ENCODE peak calls at places on chromosomes 4 and X, in four cellular contexts. C is CD4-positive, alpha-beta T cell; G is spleen; O is naive thymus-derived CD4-positive, alpha-beta T cell. L is an unnamed sample.

GRCh38 chr4:148089624-148090023 is 352.6 kb downstream of the NR3C2 start:
- DNase-seq in C (no peak), G (no peak), O (no peak), L (no peak)

GRCh38 chr4:103046416-103047290 is 27.1 kb upstream of the SLC9B1 start:
- DNase-seq in C (peak), G (no peak), O (peak), L (peak)

GRCh38 chr4:147580396-147580795 is 36.8 kb upstream of the TMEM184C start:
- DNase-seq in C (no peak), G (no peak), O (no peak), L (no peak)

GRCh38 chr4:48669086-48669485 is 111.0 kb downstream of the FRYL start:
- DNase-seq in C (no peak), G (no peak), O (no peak), L (peak)

GRCh38 chrX:123647244-123647643 is 85.6 kb downstream of the THOC2 start:
- DNase-seq in C (no peak), G (no peak), O (no peak), L (no peak)

GRCh38 chr4:55973650-55974049 is 24.9 kb downstream of the CEP135 start:
- DNase-seq in C (no peak), G (no peak), O (no peak), L (no peak)

GRCh38 chr4:18917689-18918088 is 896.1 kb upstream of the LCORL start:
- DNase-seq in C (no peak), G (no peak), O (no peak), L (no peak)

GRCh38 chr4:21954406-21954805 is 5.8 kb upstream of the KCNIP4 start:
- DNase-seq in C (no peak), G (no peak), O (no peak), L (no peak)

GRCh38 chr4:683982-684571 is 4.9 kb downstream of the SLC49A3 start:
- DNase-seq in C (no peak), G (peak), O (no peak), L (peak)

GRCh38 chrX:46965125-46965758 is 53.0 kb downstream of the JADE3 start:
- DNase-seq in C (no peak), G (no peak), O (no peak), L (no peak)

GRCh38 chrX:104854188-104854587 is 288.2 kb downstream of the IL1RAPL2 start:
- DNase-seq in C (no peak), G (no peak), O (no peak), L (no peak)

GRCh38 chr4:176053785-176054184 is 11.9 kb upstream of the WDR17 start:
- DNase-seq in C (no peak), G (no peak), O (no peak), L (no peak)

GRCh38 chr4:142376204-142376603 is 469.9 kb downstream of the INPP4B start:
- DNase-seq in C (no peak), G (no peak), O (no peak), L (no peak)

GRCh38 chr4:2064276-2064991 is 5.3 kb downstream of the NAT8L start:
- DNase-seq in C (no peak), G (peak), O (no peak), L (peak)

GRCh38 chr4:89928867-89929266 is 34.2 kb downstream of the MMRN1 start:
- DNase-seq in C (no peak), G (no peak), O (no peak), L (no peak)

GRCh38 chr4:188127157-188127874 is 11.9 kb upstream of the TRIML1 start:
- DNase-seq in C (no peak), G (no peak), O (no peak), L (no peak)

GRCh38 chr4:6221851-6222760 is 21.8 kb upstream of the JAKMIP1 start:
- DNase-seq in C (no peak), G (peak), O (no peak), L (peak)

GRCh38 chrX:1403228-1403627 is 11.3 kb upstream of the SLC25A6 start:
- DNase-seq in C (no peak), G (peak), O (no peak), L (no peak)

GRCh38 chrX:18871161-18871880 is 112.6 kb downstream of the PHKA2 start:
- DNase-seq in C (no peak), G (no peak), O (no peak), L (no peak)

GRCh38 chrX:109294097-109294815 is 187.6 kb downstream of the GUCY2F start:
- DNase-seq in C (no peak), G (no peak), O (no peak), L (no peak)

GRCh38 chr4:6222761-6223292 is 22.5 kb upstream of the JAKMIP1 start:
- DNase-seq in C (no peak), G (no peak), O (no peak), L (no peak)

GRCh38 chrX:134431894-134432293 is 28.1 kb upstream of the HPRT1 start:
- DNase-seq in C (no peak), G (no peak), O (no peak), L (no peak)

GRCh38 chr4:26746742-26747351 is 113.8 kb upstream of the STIM2 start:
- DNase-seq in C (no peak), G (no peak), O (no peak), L (no peak)

GRCh38 chr4:159175989-159176375 is 73.1 kb downstream of the RAPGEF2 start:
- DNase-seq in C (no peak), G (no peak), O (no peak), L (no peak)

GRCh38 chr4:159177265-159178146 is 74.6 kb downstream of the RAPGEF2 start:
- DNase-seq in C (no peak), G (no peak), O (no peak), L (no peak)

GRCh38 chr4:159178147-159178541 is 75.3 kb downstream of the RAPGEF2 start:
- DNase-seq in C (no peak), G (no peak), O (no peak), L (no peak)

GRCh38 chr4:159175165-159175988 is 72.5 kb downstream of the RAPGEF2 start:
- DNase-seq in C (peak), G (peak), O (peak), L (peak)

DNA sequence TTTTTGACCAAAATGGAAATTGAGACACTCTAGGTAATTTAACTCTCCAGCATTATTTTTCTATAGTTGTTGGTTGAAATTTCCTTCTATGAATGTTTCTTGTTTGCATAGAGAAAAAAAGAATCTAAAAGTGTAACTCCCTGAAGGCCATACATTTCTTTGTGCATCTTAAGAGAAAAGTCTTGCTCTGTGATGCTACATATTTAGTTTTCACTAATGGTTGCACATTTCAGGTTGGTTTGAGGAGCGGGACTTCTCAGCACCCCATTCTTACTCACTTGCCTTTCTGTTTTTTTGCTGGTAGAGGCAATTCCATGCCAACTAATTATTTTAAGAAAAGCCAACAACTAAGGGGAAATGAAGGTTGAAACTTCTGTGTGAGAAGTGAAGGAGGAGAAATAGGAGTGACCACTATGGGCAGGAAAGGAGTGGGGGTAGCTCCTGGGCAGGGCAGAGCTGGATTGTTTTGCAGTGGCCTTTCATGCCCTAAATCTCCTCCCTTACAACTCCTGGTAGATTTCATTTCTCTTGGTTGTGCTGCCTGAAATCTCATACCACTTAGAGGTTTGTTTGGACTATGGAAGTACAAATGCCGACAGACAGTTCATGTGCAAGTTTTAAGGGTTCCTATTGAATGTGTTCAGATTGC is 76.6 kb downstream of the RAPGEF2 start:
- DNase-seq in C (no peak), G (no peak), O (no peak), L (no peak)
- H3K27ac ChIP-seq in C (no peak), G (peak), O (no peak), L (peak)

GRCh38 chrX:39676434-39676833 is 421.3 kb downstream of the BCOR start:
- DNase-seq in C (no peak), G (no peak), O (no peak), L (no peak)

GRCh38 chrX:39677987-39678840 is 419.5 kb downstream of the BCOR start:
- DNase-seq in C (no peak), G (no peak), O (no peak), L (no peak)

GRCh38 chrX:39675619-39676018 is 422.1 kb downstream of the BCOR start:
- DNase-seq in C (no peak), G (no peak), O (no peak), L (peak)

GRCh38 chrX:39678914-39679313 is 418.8 kb downstream of the BCOR start:
- DNase-seq in C (no peak), G (no peak), O (no peak), L (no peak)

DNA sequence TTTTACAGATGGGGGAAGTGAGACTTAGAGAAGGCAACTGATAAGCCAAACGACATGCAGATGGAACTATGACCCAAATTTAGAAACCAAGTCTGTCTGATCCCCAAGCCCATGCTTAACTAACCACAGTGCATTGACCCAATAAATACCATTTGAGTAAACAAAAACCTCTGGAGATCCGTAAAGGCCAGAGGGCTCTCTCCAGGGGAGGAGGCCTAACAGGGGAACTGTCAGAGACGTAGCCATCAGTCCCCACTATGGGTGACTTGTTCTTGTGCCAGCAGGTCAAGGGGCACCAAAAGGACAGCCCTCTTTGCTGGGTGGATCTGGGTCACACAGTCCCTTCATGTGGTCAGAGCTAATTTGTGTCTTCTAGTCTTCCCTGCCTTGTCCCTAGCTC is 420.2 kb downstream of the BCOR start:
- DNase-seq in C (no peak), G (no peak), O (no peak), L (no peak)
- H3K27ac ChIP-seq in C (no peak), G (no peak), O (no peak), L (no peak)

DNA sequence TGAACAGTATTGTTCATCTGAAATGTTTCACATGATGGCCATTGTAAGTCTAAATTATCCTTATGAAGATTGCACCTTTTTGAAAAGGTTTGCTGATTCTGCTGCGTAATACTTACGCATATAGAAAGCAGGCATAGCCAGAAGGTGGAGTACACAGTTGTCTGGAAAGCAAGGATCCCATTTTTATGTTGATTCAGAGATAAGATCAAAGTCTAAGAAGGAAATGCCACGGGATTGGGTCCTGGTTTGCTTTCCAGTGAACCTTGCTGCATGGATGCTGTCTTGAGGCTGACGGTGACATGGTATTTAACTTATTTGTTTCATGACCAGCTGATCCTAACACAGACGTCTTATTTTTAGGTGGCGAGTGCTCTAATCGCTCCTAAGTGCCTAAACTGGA is 15.5 kb downstream of the MAGEA9B start:
- DNase-seq in C (no peak), G (no peak), O (no peak), L (peak)
- H3K27ac ChIP-seq in C (no peak), G (no peak), O (no peak), L (no peak)

GRCh38 chr4:113502476-113502875 is 259.1 kb downstream of the CAMK2D start:
- DNase-seq in C (no peak), G (no peak), O (no peak), L (no peak)
- H3K27ac ChIP-seq in C (no peak), G (no peak), O (no peak), L (no peak)

L was measured in transverse colon.